ENCODE peak calls at places on chromosomes 12 and 14, in ten cellular contexts. N is esophagus squamous epithelium; U is NCI-H1417 treated with DMSO at 0.1 percent for 48 hours; S is ovary; F is activated T-helper 1 cell treated with Interleukin-2 at 50 U/mL for 16 hours; Z is lower leg skin; Y is stimulated activated naive CD8-positive, alpha-beta T cell treated with anti-CD3 and anti-CD28 coated beads, Interleukin-15, amount 100 ng/mL, for 72 hours; H is tibial nerve; C is NCI-H2029 treated with DMSO at 0.1 percent for 48 hours; P is GM04504. G is an unnamed sample.

GRCh38 chr12:53004178-53004577 is 2.1 kb upstream of the EIF4B start:
- DNase-seq in Z (no peak), S (no peak), H (no peak), U (no peak), Y (no peak), P (no peak), F (no peak), N (no peak), C (no peak), G (no peak)

GRCh38 chr12:110199360-110200123 is 75.4 kb downstream of the IFT81 start:
- DNase-seq in F (no peak), Z (no peak), S (no peak), P (no peak), N (no peak), Y (peak), U (no peak), H (no peak), C (no peak), G (no peak)

GRCh38 chr12:24909667-24910066 is 39.2 kb downstream of the BCAT1 start:
- DNase-seq in Y (no peak), U (no peak), S (no peak), N (peak), F (no peak), H (peak), C (no peak), Z (peak), P (peak), G (peak)

GRCh38 chr14:33386140-33386539 is 447.5 kb downstream of the NPAS3 start:
- DNase-seq in U (no peak), N (no peak), S (no peak), C (no peak), P (no peak), Z (no peak), F (no peak), Y (no peak), H (no peak), G (no peak)

GRCh38 chr12:69196302-69197288 is 42.8 kb upstream of the CPSF6 start:
- DNase-seq in Y (no peak), N (no peak), Z (no peak), U (no peak), P (no peak), F (no peak), C (no peak), H (no peak), S (no peak), G (no peak)

GRCh38 chr12:130987151-130987931 is 33.6 kb downstream of the ADGRD1 start:
- DNase-seq in C (no peak), Z (no peak), Y (no peak), F (no peak), U (no peak), P (no peak), H (no peak), N (no peak), S (no peak), G (peak)

GRCh38 chr12:45959728-45960127 is 30.6 kb downstream of the SCAF11 start:
- DNase-seq in Y (no peak), U (peak), N (no peak), P (no peak), C (no peak), H (no peak), S (no peak), Z (no peak), F (no peak), G (no peak)

GRCh38 chr14:72616294-72616693 is 277.6 kb downstream of the DPF3 start:
- DNase-seq in S (no peak), Z (no peak), F (no peak), N (no peak), H (peak), C (no peak), U (no peak), P (peak), Y (no peak), G (no peak)

GRCh38 chr12:4115570-4115969 is 158.0 kb upstream of the CCND2 start:
- DNase-seq in C (no peak), H (no peak), P (no peak), U (no peak), S (no peak), Z (no peak), F (no peak), N (no peak), Y (no peak), G (peak)

GRCh38 chr14:85556263-85556662 is 26.3 kb downstream of the FLRT2 start:
- DNase-seq in P (no peak), H (no peak), Y (no peak), Z (no peak), U (no peak), F (no peak), S (no peak), C (no peak), N (no peak), G (no peak)

G was measured in sigmoid colon.